ENCODE peak calls at places on chromosomes 1 and 21, in nine cellular contexts. One of them, this sample, is unnamed.

GRCh38 chr1:109807822-109808680 is 44.3 kb upstream of the EPS8L3 start:
- DNase-seq in GM23338: no peak
- DNase-seq in GM12878: no peak
- DNase-seq in cardiac muscle cell: no peak
- DNase-seq in dorsolateral prefrontal cortex: peak; percentile 31
- DNase-seq in GM23248: peak; percentile 63
- DNase-seq in upper lobe of left lung: no peak
- DNase-seq in pancreas: no peak
- DNase-seq in kidney: peak; percentile 78
- DNase-seq in this sample: no peak

GRCh38 chr1:202127061-202127460 is 4.3 kb downstream of the GPR37L1 start:
- DNase-seq in GM12878: no peak
- DNase-seq in GM23338: no peak
- DNase-seq in pancreas: no peak
- DNase-seq in dorsolateral prefrontal cortex: no peak
- DNase-seq in upper lobe of left lung: no peak
- DNase-seq in kidney: no peak
- DNase-seq in GM23248: no peak
- DNase-seq in cardiac muscle cell: no peak
- DNase-seq in this sample: no peak

GRCh38 chr1:22255341-22256212 is 112.7 kb upstream of the WNT4 start:
- DNase-seq in GM12878: no peak
- DNase-seq in GM23248: no peak
- DNase-seq in dorsolateral prefrontal cortex: no peak
- DNase-seq in cardiac muscle cell: peak; percentile 29
- DNase-seq in upper lobe of left lung: no peak
- DNase-seq in kidney: no peak
- DNase-seq in pancreas: no peak
- DNase-seq in GM23338: no peak
- DNase-seq in this sample: no peak

GRCh38 chr1:43549921-43550597 is 19.4 kb downstream of the PTPRF start:
- DNase-seq in GM12878: no peak
- DNase-seq in kidney: peak; percentile 96
- DNase-seq in GM23248: no peak
- DNase-seq in pancreas: peak; percentile 97
- DNase-seq in GM23338: peak; percentile 97
- DNase-seq in upper lobe of left lung: peak; percentile 85
- DNase-seq in cardiac muscle cell: peak; percentile 30
- DNase-seq in dorsolateral prefrontal cortex: no peak
- DNase-seq in this sample: no peak

GRCh38 chr21:42653492-42654061 is at the start of gene PDE9A:
- DNase-seq in cardiac muscle cell: no peak
- DNase-seq in GM12878: no peak
- DNase-seq in dorsolateral prefrontal cortex: no peak
- DNase-seq in pancreas: peak; percentile 61
- DNase-seq in GM23338: peak; percentile 80
- DNase-seq in upper lobe of left lung: no peak
- DNase-seq in kidney: peak; percentile 85
- DNase-seq in GM23248: peak; percentile 21
- DNase-seq in this sample: no peak

GRCh38 chr1:206955476-206956312 is 9.4 kb upstream of the PIGR start:
- DNase-seq in dorsolateral prefrontal cortex: no peak
- DNase-seq in GM23338: no peak
- DNase-seq in cardiac muscle cell: peak; percentile 43
- DNase-seq in pancreas: no peak
- DNase-seq in upper lobe of left lung: peak; percentile 81
- DNase-seq in GM23248: peak; percentile 57
- DNase-seq in kidney: no peak
- DNase-seq in GM12878: no peak
- DNase-seq in this sample: no peak

GRCh38 chr21:39114871-39115658 is 68.2 kb downstream of the PSMG1 start:
- DNase-seq in pancreas: no peak
- DNase-seq in dorsolateral prefrontal cortex: no peak
- DNase-seq in kidney: no peak
- DNase-seq in upper lobe of left lung: no peak
- DNase-seq in GM23248: peak; percentile 74
- DNase-seq in GM12878: no peak
- DNase-seq in GM23338: no peak
- DNase-seq in cardiac muscle cell: peak; percentile 68
- DNase-seq in this sample: no peak

GRCh38 chr1:22526677-22527076 is 36.6 kb upstream of the EPHA8 start:
- DNase-seq in cardiac muscle cell: no peak
- DNase-seq in dorsolateral prefrontal cortex: no peak
- DNase-seq in GM23248: no peak
- DNase-seq in kidney: no peak
- DNase-seq in upper lobe of left lung: no peak
- DNase-seq in GM12878: no peak
- DNase-seq in GM23338: no peak
- DNase-seq in pancreas: no peak
- DNase-seq in this sample: no peak

GRCh38 chr1:20578062-20578461 is 10.8 kb upstream of the CDA start:
- DNase-seq in pancreas: no peak
- DNase-seq in GM23338: no peak
- DNase-seq in kidney: no peak
- DNase-seq in dorsolateral prefrontal cortex: no peak
- DNase-seq in GM12878: no peak
- DNase-seq in upper lobe of left lung: no peak
- DNase-seq in cardiac muscle cell: no peak
- DNase-seq in GM23248: no peak
- DNase-seq in this sample: no peak

GRCh38 chr1:155134858-155135415 is 715 bp upstream of the SLC50A1 start:
- DNase-seq in kidney: peak; percentile 97
- DNase-seq in dorsolateral prefrontal cortex: peak; percentile 67
- DNase-seq in pancreas: peak; percentile 94
- DNase-seq in GM23338: peak; percentile 70
- DNase-seq in GM23248: peak; percentile 99
- DNase-seq in GM12878: no peak
- DNase-seq in upper lobe of left lung: peak; percentile 97
- DNase-seq in cardiac muscle cell: peak; percentile 97
- DNase-seq in this sample: peak; percentile 99
- H3K27ac ChIP-seq in kidney: peak overlapping the region; percentile 100
- H3K27ac ChIP-seq in dorsolateral prefrontal cortex: peak overlapping the region; percentile 95
- H3K27ac ChIP-seq in pancreas: peak overlapping the region; percentile 99
- H3K27ac ChIP-seq in GM23338: peak overlapping the region; percentile 92
- H3K27ac ChIP-seq in GM23248: peak overlapping the region; percentile 100
- H3K27ac ChIP-seq in GM12878: peak overlapping the region; percentile 97
- H3K27ac ChIP-seq in upper lobe of left lung: peak overlapping the region; percentile 96
- H3K27ac ChIP-seq in cardiac muscle cell: peak overlapping the region; percentile 93
- H3K27ac ChIP-seq in this sample: peak overlapping the region; percentile 100

GRCh38 chr1:247077234-247077633 is 1.4 kb downstream of the ZNF670 start:
- DNase-seq in upper lobe of left lung: no peak
- DNase-seq in cardiac muscle cell: peak; percentile 3
- DNase-seq in GM23338: no peak
- DNase-seq in GM23248: peak; percentile 36
- DNase-seq in dorsolateral prefrontal cortex: no peak
- DNase-seq in pancreas: no peak
- DNase-seq in GM12878: no peak
- DNase-seq in kidney: no peak
- DNase-seq in this sample: no peak
- H3K4me3 ChIP-seq in upper lobe of left lung: no peak overlapping the region
- H3K4me3 ChIP-seq in cardiac muscle cell: peak overlapping the region; percentile 91
- H3K4me3 ChIP-seq in GM23338: peak overlapping the region; percentile 100
- H3K4me3 ChIP-seq in GM23248: peak overlapping the region; percentile 96
- H3K4me3 ChIP-seq in dorsolateral prefrontal cortex: no peak overlapping the region
- H3K4me3 ChIP-seq in pancreas: no peak overlapping the region
- H3K4me3 ChIP-seq in GM12878: peak overlapping the region; percentile 76
- H3K4me3 ChIP-seq in kidney: peak overlapping the region; percentile 82
- H3K4me3 ChIP-seq in this sample: peak overlapping the region; percentile 87

DNA sequence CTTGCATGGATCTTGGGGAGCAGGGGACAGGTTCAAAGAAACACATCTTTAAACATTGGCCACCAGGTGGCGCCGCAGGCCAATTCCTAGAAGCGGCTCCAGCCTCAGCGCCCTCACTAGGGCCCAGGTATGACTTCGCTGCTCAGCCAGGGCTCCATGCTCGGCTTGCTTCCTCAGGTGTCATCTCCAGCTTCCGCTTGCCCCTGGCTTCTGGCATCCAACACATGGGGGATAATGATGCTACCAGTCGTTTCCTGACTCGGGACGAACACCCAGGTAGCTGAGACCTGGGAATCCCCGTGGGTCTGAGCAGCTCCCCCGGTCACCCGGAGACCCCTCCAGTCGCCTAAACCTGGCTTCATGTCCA is 8.5 kb upstream of the MEX3A start:
- DNase-seq in GM23248: peak; percentile 84
- DNase-seq in upper lobe of left lung: peak; percentile 89
- DNase-seq in cardiac muscle cell: peak; percentile 84
- DNase-seq in GM12878: no peak
- DNase-seq in kidney: peak; percentile 93
- DNase-seq in GM23338: peak; percentile 98
- DNase-seq in pancreas: peak; percentile 91
- DNase-seq in dorsolateral prefrontal cortex: peak; percentile 85
- DNase-seq in this sample: no peak
- H3K27ac ChIP-seq in GM23248: no peak overlapping the region
- H3K27ac ChIP-seq in upper lobe of left lung: no peak overlapping the region
- H3K27ac ChIP-seq in cardiac muscle cell: no peak overlapping the region
- H3K27ac ChIP-seq in GM12878: no peak overlapping the region
- H3K27ac ChIP-seq in kidney: no peak overlapping the region
- H3K27ac ChIP-seq in GM23338: no peak overlapping the region
- H3K27ac ChIP-seq in pancreas: no peak overlapping the region
- H3K27ac ChIP-seq in dorsolateral prefrontal cortex: peak overlapping the region; percentile 21
- H3K27ac ChIP-seq in this sample: peak overlapping the region; percentile 24

GRCh38 chr1:211411639-211412038 is 80.3 kb downstream of the RD3 start:
- DNase-seq in GM23248: no peak
- DNase-seq in dorsolateral prefrontal cortex: no peak
- DNase-seq in cardiac muscle cell: peak; percentile 4
- DNase-seq in kidney: no peak
- DNase-seq in pancreas: no peak
- DNase-seq in upper lobe of left lung: no peak
- DNase-seq in GM12878: no peak
- DNase-seq in GM23338: no peak
- DNase-seq in this sample: no peak

GRCh38 chr1:211420389-211420788 is 71.6 kb downstream of the RD3 start:
- DNase-seq in kidney: no peak
- DNase-seq in pancreas: no peak
- DNase-seq in GM12878: no peak
- DNase-seq in cardiac muscle cell: peak; percentile 13
- DNase-seq in dorsolateral prefrontal cortex: no peak
- DNase-seq in GM23338: no peak
- DNase-seq in upper lobe of left lung: no peak
- DNase-seq in GM23248: peak; percentile 55
- DNase-seq in this sample: no peak

GRCh38 chr1:211420845-211421454 is 71.0 kb downstream of the RD3 start:
- DNase-seq in pancreas: no peak
- DNase-seq in upper lobe of left lung: no peak
- DNase-seq in GM23248: peak; percentile 65
- DNase-seq in cardiac muscle cell: peak; percentile 7
- DNase-seq in kidney: no peak
- DNase-seq in GM12878: no peak
- DNase-seq in dorsolateral prefrontal cortex: no peak
- DNase-seq in GM23338: no peak
- DNase-seq in this sample: no peak

GRCh38 chr1:211415700-211416099 is 76.3 kb downstream of the RD3 start:
- DNase-seq in dorsolateral prefrontal cortex: no peak
- DNase-seq in cardiac muscle cell: no peak
- DNase-seq in GM12878: no peak
- DNase-seq in GM23338: no peak
- DNase-seq in pancreas: no peak
- DNase-seq in upper lobe of left lung: no peak
- DNase-seq in kidney: no peak
- DNase-seq in GM23248: no peak
- DNase-seq in this sample: no peak
- H3K4me3 ChIP-seq in dorsolateral prefrontal cortex: peak overlapping the region; percentile 51
- H3K4me3 ChIP-seq in cardiac muscle cell: peak overlapping the region; percentile 29
- H3K4me3 ChIP-seq in GM12878: no peak overlapping the region
- H3K4me3 ChIP-seq in GM23338: peak overlapping the region; percentile 46
- H3K4me3 ChIP-seq in pancreas: no peak overlapping the region
- H3K4me3 ChIP-seq in upper lobe of left lung: peak overlapping the region; percentile 54
- H3K4me3 ChIP-seq in kidney: no peak overlapping the region
- H3K4me3 ChIP-seq in GM23248: peak overlapping the region; percentile 60
- H3K4me3 ChIP-seq in this sample: no peak overlapping the region

DNA sequence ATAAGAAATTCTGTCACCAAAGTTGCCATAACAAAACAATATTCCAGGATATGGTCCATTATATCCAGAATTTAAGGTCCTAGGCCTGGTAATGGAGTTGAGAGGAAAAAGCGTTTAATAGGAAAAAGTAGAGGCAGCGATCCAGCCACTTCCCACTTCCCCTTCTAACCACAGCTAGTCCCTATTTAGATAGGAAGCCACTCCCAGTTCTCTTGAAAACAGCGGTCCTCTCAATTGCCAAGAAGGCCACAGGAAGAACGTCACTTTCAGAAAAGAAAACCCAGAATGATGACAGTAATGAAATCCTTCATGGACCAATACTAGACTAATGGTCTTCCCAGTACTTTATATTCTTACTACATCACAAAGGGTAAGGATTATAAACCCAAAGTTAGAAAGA is 38.6 kb downstream of the ABL2 start:
- DNase-seq in pancreas: no peak
- DNase-seq in GM23338: peak; percentile 21
- DNase-seq in cardiac muscle cell: peak; percentile 77
- DNase-seq in GM12878: no peak
- DNase-seq in GM23248: no peak
- DNase-seq in dorsolateral prefrontal cortex: no peak
- DNase-seq in upper lobe of left lung: peak; percentile 53
- DNase-seq in kidney: no peak
- DNase-seq in this sample: no peak
- H3K27ac ChIP-seq in pancreas: no peak overlapping the region
- H3K27ac ChIP-seq in GM23338: no peak overlapping the region
- H3K27ac ChIP-seq in cardiac muscle cell: no peak overlapping the region
- H3K27ac ChIP-seq in GM12878: no peak overlapping the region
- H3K27ac ChIP-seq in GM23248: no peak overlapping the region
- H3K27ac ChIP-seq in dorsolateral prefrontal cortex: no peak overlapping the region
- H3K27ac ChIP-seq in upper lobe of left lung: peak overlapping the region; percentile 5
- H3K27ac ChIP-seq in kidney: no peak overlapping the region
- H3K27ac ChIP-seq in this sample: peak overlapping the region; percentile 68